ENCODE peak calls at places on chromosomes 6 and 20, in four cellular contexts. F is upper lobe of right lung, W is right lobe of liver, H is left ventricle myocardium inferior. X is an unnamed sample. For H3K27me3, the result is how much of the 10 kb centered on the place peaks cover.

GRCh38 chr20:37266940-37267683 is 5.5 kb upstream of the GHRH start:
- DNase-seq in F (no peak), W (no peak), H (no peak), X (peak)

GRCh38 chr6:161198176-161198575 is 75.7 kb downstream of the AGPAT4 start:
- DNase-seq in F (no peak), W (no peak), H (no peak), X (no peak)

GRCh38 chr6:144757299-144757698 is 472.2 kb downstream of the UTRN start:
- DNase-seq in F (no peak), W (no peak), H (no peak), X (no peak)

GRCh38 chr6:170099387-170099786 is 191.5 kb downstream of the DLL1 start:
- DNase-seq in F (no peak), W (peak), H (no peak), X (peak)

GRCh38 chr6:161003336-161003735 is 11.8 kb downstream of the MAP3K4 start:
- DNase-seq in F (no peak), W (no peak), H (no peak), X (no peak)

GRCh38 chr6:3911130-3911529 is 62.0 kb downstream of the FAM50B start:
- DNase-seq in F (no peak), W (no peak), H (no peak), X (no peak)

GRCh38 chr6:9062581-9062980 is 627.2 kb upstream of the SLC35B3 start:
- DNase-seq in F (no peak), W (no peak), H (no peak), X (no peak)

GRCh38 chr6:165876568-165876967 is 213.5 kb upstream of the PDE10A start:
- DNase-seq in F (no peak), W (peak), H (peak), X (no peak)

GRCh38 chr6:108651781-108652227 is 91.1 kb downstream of the FOXO3 start:
- DNase-seq in F (no peak), W (no peak), H (peak), X (peak)

GRCh38 chr6:37460805-37461204 is 27.8 kb downstream of the CMTR1 start:
- DNase-seq in F (no peak), W (no peak), H (no peak), X (no peak)

GRCh38 chr6:129353067-129353466 is 356.9 kb downstream of the ARHGAP18 start:
- DNase-seq in F (no peak), W (no peak), H (peak), X (no peak)

GRCh38 chr6:43271944-43272343 is 26.1 kb upstream of the SLC22A7 start:
- DNase-seq in F (no peak), W (no peak), H (no peak), X (no peak)

GRCh38 chr20:32893878-32894483 is 35.3 kb downstream of the EFCAB8 start:
- DNase-seq in F (no peak), W (no peak), H (no peak), X (no peak)

GRCh38 chr6:31558631-31559500 is 11.5 kb downstream of the NFKBIL1 start:
- DNase-seq in F (peak), W (no peak), H (peak), X (no peak)

GRCh38 chr6:137921823-137922222 is 54.8 kb downstream of the TNFAIP3 start:
- DNase-seq in F (no peak), W (no peak), H (no peak), X (no peak)

GRCh38 chr6:36874016-36874442 is 574 bp downstream of the PPIL1 start:
- DNase-seq in F (peak), W (no peak), H (no peak), X (no peak)

GRCh38 chr20:36231331-36231730 is 4.9 kb upstream of the AAR2 start:
- DNase-seq in F (no peak), W (no peak), H (no peak), X (no peak)

GRCh38 chr20:44719841-44720240 is 4.7 kb downstream of the CCN5 start:
- DNase-seq in F (no peak), W (no peak), H (no peak), X (no peak)

GRCh38 chr6:26250806-26251075 is 114.3 kb upstream of the BTN3A2 start:
- DNase-seq in F (no peak), W (no peak), H (no peak), X (no peak)

GRCh38 chr20:49349678-49350077 is 71.8 kb upstream of the ZNFX1 start:
- DNase-seq in F (no peak), W (no peak), H (no peak), X (no peak)

GRCh38 chr20:157154-157553 is at the start of gene DEFB127:
- DNase-seq in F (no peak), W (no peak), H (no peak), X (no peak)

GRCh38 chr6:139841794-139842215 is 467.4 kb upstream of the CITED2 start:
- DNase-seq in F (no peak), W (no peak), H (no peak), X (no peak)

GRCh38 chr6:142297996-142298753 is 3.6 kb upstream of the ADGRG6 start:
- DNase-seq in F (no peak), W (no peak), H (no peak), X (no peak)

GRCh38 chr6:3726421-3726820 is 25.1 kb downstream of the PXDC1 start:
- DNase-seq in F (no peak), W (no peak), H (no peak), X (peak)

DNA sequence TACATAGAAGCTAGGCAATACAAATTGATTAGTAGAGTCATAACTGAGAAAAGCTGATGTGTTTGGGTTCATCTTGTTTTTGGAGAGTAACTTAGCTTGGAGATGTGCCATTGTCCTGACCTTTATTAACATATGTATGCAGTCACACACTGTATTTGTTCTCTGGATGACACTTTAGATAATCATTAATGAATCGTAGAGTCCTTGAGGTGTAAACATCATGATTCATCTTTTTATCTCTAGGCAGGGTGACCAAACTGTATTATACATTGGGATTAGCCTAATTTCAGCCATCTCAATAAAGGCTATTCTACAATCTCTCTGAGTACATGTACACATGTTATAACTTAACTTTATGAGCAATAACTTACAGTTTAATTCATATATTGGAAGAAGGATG is 3.6 kb upstream of the MTCL3 start:
- DNase-seq in F (no peak), W (no peak), H (no peak), X (no peak)
- H3K27me3 ChIP-seq in F (under half), W (under half), H (half or more), X (under half)

DNA sequence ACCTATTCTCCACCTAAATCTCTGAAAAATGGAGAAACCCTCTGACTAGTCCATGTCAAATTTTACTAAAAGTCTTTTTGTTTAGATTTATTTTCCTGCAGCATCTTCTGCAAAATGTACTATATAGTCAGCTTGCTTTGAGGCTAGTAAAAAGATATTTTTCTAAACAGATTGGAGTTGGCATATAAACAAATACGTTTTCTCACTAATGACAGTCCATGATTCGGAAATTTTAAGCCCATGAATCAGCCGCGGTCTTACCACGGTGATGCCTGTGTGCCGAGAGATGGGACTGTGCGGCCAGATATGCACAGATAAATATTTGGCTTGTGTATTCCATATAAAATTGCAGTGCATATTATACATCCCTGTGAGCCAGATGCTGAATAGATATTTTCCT is 3.2 kb downstream of the FOXC1 start:
- DNase-seq in F (no peak), W (no peak), H (no peak), X (no peak)
- H3K4me3 ChIP-seq in F (peak), W (no peak), H (peak), X (peak)

GRCh38 chr6:1264619-1265445 is 47.1 kb upstream of the FOXQ1 start:
- DNase-seq in F (no peak), W (no peak), H (no peak), X (no peak)

GRCh38 chr6:1266686-1267056 is 45.2 kb upstream of the FOXQ1 start:
- DNase-seq in F (no peak), W (no peak), H (no peak), X (no peak)

GRCh38 chr6:1267790-1268762 is 43.8 kb upstream of the FOXQ1 start:
- DNase-seq in F (no peak), W (no peak), H (no peak), X (no peak)

GRCh38 chr6:1263850-1264377 is 48.0 kb upstream of the FOXQ1 start:
- DNase-seq in F (no peak), W (no peak), H (no peak), X (no peak)

GRCh38 chr6:1267057-1267732 is 44.7 kb upstream of the FOXQ1 start:
- DNase-seq in F (no peak), W (no peak), H (no peak), X (no peak)
- H3K27ac ChIP-seq in F (no peak), W (no peak), H (no peak), X (no peak)

DNA sequence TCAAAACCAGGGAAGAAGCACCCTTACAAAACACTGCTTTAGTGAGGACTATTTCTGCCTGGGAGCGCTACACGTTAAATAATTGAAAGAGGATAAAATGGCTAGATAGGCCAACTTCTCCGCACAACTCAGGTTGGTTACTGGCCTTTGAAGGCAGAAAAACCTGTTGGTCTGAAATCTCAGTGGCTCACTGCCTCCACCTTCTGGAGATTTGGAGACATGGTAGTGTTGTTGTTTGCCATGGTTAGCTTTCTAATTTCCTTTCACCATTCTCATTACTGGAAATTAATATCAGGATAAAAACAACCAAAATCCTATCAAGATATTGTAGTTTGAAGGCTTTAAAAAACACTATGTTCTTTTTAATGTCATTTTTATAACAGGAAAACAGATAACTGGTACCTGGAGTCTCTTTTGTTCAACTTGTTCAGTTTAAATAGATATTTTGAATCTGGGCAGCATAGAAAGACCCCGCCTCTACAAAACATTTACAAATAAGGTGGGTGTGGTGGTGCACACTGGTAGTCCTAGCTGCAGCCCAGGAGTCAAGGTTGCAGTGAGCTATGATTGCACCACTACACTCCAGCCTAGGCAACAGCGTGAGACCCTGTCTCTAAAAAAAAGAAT is 27.5 kb upstream of the BCLAF1 start:
- DNase-seq in F (no peak), W (peak), H (no peak), X (no peak)
- H3K27me3 ChIP-seq in F (under half), W (under half), H (under half), X (under half)

GRCh38 chr6:22024973-22025467 is 271.8 kb downstream of the PRL start:
- DNase-seq in F (no peak), W (no peak), H (no peak), X (no peak)
- H3K4me3 ChIP-seq in F (no peak), W (no peak), H (no peak), X (no peak)

GRCh38 chr20:57770852-57771746 is 61.3 kb upstream of the PMEPA1 start:
- DNase-seq in F (no peak), W (no peak), H (no peak), X (no peak)

GRCh38 chr20:57772349-57772964 is 62.6 kb upstream of the PMEPA1 start:
- DNase-seq in F (no peak), W (no peak), H (no peak), X (no peak)

GRCh38 chr20:57769756-57770155 is 59.9 kb upstream of the PMEPA1 start:
- DNase-seq in F (no peak), W (no peak), H (no peak), X (no peak)

GRCh38 chr20:57767456-57767855 is 57.6 kb upstream of the PMEPA1 start:
- DNase-seq in F (no peak), W (no peak), H (no peak), X (no peak)

DNA sequence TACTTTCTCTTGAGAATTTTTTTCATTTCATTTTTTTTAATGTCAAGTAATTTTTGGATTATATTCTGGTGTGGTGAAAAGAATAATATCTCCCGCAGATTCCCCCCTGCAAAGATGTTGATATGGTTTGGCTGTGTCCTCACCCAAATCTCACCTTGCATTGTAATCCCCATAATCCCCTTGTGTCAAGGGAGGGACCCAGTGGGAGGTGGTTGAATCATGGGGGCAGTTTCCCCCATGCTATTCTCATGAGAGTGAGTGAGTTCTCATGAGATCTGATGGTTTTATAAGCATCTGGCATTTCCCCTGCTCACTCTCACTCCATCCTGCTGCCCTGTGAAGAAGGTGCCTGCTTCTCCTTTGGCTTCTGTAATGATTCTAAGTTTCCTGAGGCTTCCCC is 58.7 kb upstream of the PMEPA1 start:
- DNase-seq in F (no peak), W (no peak), H (no peak), X (no peak)
- H3K27ac ChIP-seq in F (no peak), W (no peak), H (no peak), X (no peak)

DNA sequence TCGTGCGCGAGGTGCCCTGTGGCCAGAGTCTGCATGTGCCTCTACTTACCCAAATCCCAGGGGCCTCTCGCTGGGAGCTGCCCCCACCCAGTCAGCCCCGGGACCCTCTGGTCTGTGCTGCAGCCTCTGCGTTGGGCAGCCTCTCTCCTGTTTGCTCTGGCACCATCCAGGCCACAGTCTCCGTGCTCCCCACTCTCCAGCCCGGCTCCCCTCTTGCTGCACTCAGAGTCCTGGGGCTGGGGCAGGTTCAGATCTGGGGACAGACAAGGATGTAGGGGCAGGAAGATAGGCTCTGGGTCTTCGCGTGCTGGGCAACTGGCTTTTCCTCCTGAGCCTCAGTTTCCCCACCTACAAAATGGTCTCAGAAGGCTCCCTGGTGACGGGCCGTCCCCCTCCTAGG is 70.8 kb upstream of the GATA5 start:
- DNase-seq in F (no peak), W (no peak), H (no peak), X (no peak)
- H3K27me3 ChIP-seq in F (under half), W (under half), H (under half), X (under half)

GRCh38 chr6:167699141-167700036 is 127.3 kb upstream of the AFDN start:
- DNase-seq in F (peak), W (peak), H (peak), X (peak)
- H3K4me3 ChIP-seq in F (peak), W (no peak), H (peak), X (no peak)

GRCh38 chr20:25380945-25381614 is 9.6 kb downstream of the ABHD12 start:
- DNase-seq in F (no peak), W (no peak), H (no peak), X (no peak)

GRCh38 chr20:25378189-25378883 is 12.3 kb downstream of the ABHD12 start:
- DNase-seq in F (no peak), W (no peak), H (no peak), X (no peak)

GRCh38 chr20:25376886-25377285 is 13.7 kb downstream of the ABHD12 start:
- DNase-seq in F (no peak), W (no peak), H (no peak), X (no peak)

GRCh38 chr20:25376236-25376635 is 14.4 kb downstream of the ABHD12 start:
- DNase-seq in F (no peak), W (no peak), H (no peak), X (no peak)

GRCh38 chr20:25378884-25379733 is 11.5 kb downstream of the ABHD12 start:
- DNase-seq in F (no peak), W (no peak), H (no peak), X (no peak)
- H3K27ac ChIP-seq in F (no peak), W (no peak), H (no peak), X (no peak)

GRCh38 chr6:85449818-85450577 is at the start of gene NT5E:
- DNase-seq in F (peak), W (peak), H (peak), X (peak)
- H3K27me3 ChIP-seq in F (under half), W (under half), H (half or more), X (under half)

X was measured in aorta.